ENCODE peak calls at places on chromosomes 16 and 17, in six cellular contexts. One of them, this sample, is unnamed. For H3K4me1, the result is how much of the 10 kb centered on the place peaks cover.

GRCh38 chr16:68823401-68823800 is 19.9 kb upstream of the TANGO6 start:
- DNase-seq in esophagus muscularis mucosa: no peak
- DNase-seq in stomach: no peak
- DNase-seq in prostate gland: no peak
- DNase-seq in IMR-90: peak
- DNase-seq in A549: no peak
- DNase-seq in this sample: no peak

GRCh38 chr16:84121007-84121406 is 4.3 kb upstream of the MBTPS1 start:
- DNase-seq in A549: no peak
- DNase-seq in stomach: no peak
- DNase-seq in esophagus muscularis mucosa: no peak
- DNase-seq in IMR-90: no peak
- DNase-seq in prostate gland: no peak
- DNase-seq in this sample: peak

GRCh38 chr16:58324792-58325191 is 30.0 kb upstream of the PRSS54 start:
- DNase-seq in IMR-90: no peak
- DNase-seq in prostate gland: no peak
- DNase-seq in stomach: no peak
- DNase-seq in esophagus muscularis mucosa: no peak
- DNase-seq in A549: no peak
- DNase-seq in this sample: no peak

GRCh38 chr16:53950677-53951076 is 246.7 kb downstream of the FTO start:
- DNase-seq in stomach: no peak
- DNase-seq in esophagus muscularis mucosa: no peak
- DNase-seq in IMR-90: no peak
- DNase-seq in prostate gland: no peak
- DNase-seq in A549: no peak
- DNase-seq in this sample: no peak

GRCh38 chr17:164536-165235 is 16.8 kb downstream of the DOC2B start:
- DNase-seq in IMR-90: peak
- DNase-seq in stomach: peak
- DNase-seq in A549: peak
- DNase-seq in esophagus muscularis mucosa: no peak
- DNase-seq in prostate gland: no peak
- DNase-seq in this sample: no peak

GRCh38 chr17:2996938-2997670 is 66.3 kb downstream of the OR1D5 start:
- DNase-seq in stomach: no peak
- DNase-seq in prostate gland: no peak
- DNase-seq in esophagus muscularis mucosa: no peak
- DNase-seq in IMR-90: no peak
- DNase-seq in A549: no peak
- DNase-seq in this sample: no peak

GRCh38 chr17:49512296-49513043 is 17.4 kb downstream of the NGFR start:
- DNase-seq in stomach: no peak
- DNase-seq in IMR-90: no peak
- DNase-seq in A549: no peak
- DNase-seq in prostate gland: no peak
- DNase-seq in esophagus muscularis mucosa: no peak
- DNase-seq in this sample: no peak

GRCh38 chr17:21242026-21242700 is 11.0 kb downstream of the NATD1 start:
- DNase-seq in esophagus muscularis mucosa: no peak
- DNase-seq in A549: no peak
- DNase-seq in IMR-90: no peak
- DNase-seq in stomach: no peak
- DNase-seq in prostate gland: no peak
- DNase-seq in this sample: no peak

DNA sequence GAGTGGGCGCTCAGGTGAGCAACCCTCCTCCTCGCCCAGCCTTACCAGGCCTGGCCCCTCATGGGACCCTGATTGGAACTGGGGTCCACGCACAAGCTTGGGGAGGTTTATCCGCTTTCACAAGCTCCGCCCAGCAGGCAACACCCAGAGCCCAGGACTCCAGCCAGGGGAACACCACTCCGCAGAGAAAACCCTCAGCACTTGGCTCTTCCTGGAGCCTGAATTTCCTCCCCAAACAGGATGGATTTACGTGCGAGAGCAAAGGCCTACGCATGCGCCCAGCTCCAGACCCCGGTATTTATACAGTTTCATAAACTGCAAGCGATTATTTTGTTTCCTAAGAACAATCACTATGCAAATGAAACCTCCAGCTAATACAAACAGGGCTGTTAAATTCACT is 22.9 kb downstream of the ZNF423 start:
- DNase-seq in A549: no peak
- DNase-seq in esophagus muscularis mucosa: no peak
- DNase-seq in prostate gland: no peak
- DNase-seq in IMR-90: no peak
- DNase-seq in stomach: no peak
- DNase-seq in this sample: no peak
- H3K27ac ChIP-seq in A549: no peak
- H3K27ac ChIP-seq in esophagus muscularis mucosa: peak
- H3K27ac ChIP-seq in prostate gland: peak
- H3K27ac ChIP-seq in IMR-90: no peak
- H3K27ac ChIP-seq in stomach: peak
- H3K27ac ChIP-seq in this sample: peak

DNA sequence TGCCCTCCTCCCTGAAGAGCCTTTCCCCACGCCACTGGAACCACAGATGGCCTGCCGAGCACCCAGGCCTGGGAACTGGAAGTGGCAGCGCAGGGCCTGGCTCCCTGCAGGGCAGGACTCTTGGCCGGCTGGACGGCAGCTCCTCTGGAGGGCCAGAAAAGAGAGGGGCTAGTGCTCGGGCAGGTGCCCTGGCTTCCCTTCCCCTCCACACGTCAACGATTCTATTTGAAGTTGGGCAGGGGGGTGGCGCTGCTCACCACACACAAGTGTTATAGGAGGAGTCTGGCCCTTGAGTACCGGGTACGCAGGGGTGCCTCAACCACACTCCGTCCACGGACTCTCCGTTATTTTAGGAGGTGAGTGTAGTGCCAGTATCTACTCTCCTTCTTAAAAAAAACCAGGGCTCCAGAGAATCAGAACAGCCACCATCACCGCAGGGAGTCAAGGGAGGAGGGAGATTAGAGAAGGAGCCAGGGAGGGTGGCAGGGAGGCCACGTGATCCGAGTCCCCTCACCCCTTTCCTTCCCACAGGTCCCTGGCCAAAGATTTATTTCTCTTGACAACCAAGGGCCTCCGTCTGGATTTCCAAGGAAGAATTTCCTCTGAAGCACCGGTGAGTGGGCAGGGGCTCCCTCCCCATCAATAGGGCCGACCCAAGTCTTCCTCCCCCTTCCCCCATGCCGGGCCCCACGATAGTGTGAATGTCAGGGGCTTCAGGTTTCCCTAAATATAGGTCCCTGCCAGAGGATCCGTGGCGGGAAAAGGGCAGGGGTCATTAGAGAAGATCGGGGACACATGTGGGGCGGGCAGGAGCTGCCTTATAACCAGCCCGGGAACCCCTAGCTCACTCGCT is 1.4 kb upstream of the ALDOA start:
- DNase-seq in A549: peak
- DNase-seq in prostate gland: peak
- DNase-seq in stomach: peak
- DNase-seq in IMR-90: peak
- DNase-seq in esophagus muscularis mucosa: peak
- DNase-seq in this sample: peak
- TF ChIP-seq POLR2A in A549: no peak
- TF ChIP-seq POLR2A in prostate gland: peak
- TF ChIP-seq POLR2A in stomach: no peak
- TF ChIP-seq POLR2A in IMR-90: no peak
- TF ChIP-seq POLR2A in esophagus muscularis mucosa: peak
- TF ChIP-seq POLR2A in this sample: peak

GRCh38 chr17:72535779-72536178 is 415.0 kb downstream of the SOX9 start:
- DNase-seq in prostate gland: no peak
- DNase-seq in esophagus muscularis mucosa: no peak
- DNase-seq in IMR-90: no peak
- DNase-seq in stomach: no peak
- DNase-seq in A549: no peak
- DNase-seq in this sample: no peak

GRCh38 chr17:72534776-72535175 is 414.0 kb downstream of the SOX9 start:
- DNase-seq in A549: no peak
- DNase-seq in esophagus muscularis mucosa: no peak
- DNase-seq in prostate gland: no peak
- DNase-seq in stomach: no peak
- DNase-seq in IMR-90: no peak
- DNase-seq in this sample: no peak

GRCh38 chr17:72535346-72535745 is 414.5 kb downstream of the SOX9 start:
- DNase-seq in stomach: no peak
- DNase-seq in IMR-90: no peak
- DNase-seq in A549: no peak
- DNase-seq in prostate gland: no peak
- DNase-seq in esophagus muscularis mucosa: no peak
- DNase-seq in this sample: no peak

GRCh38 chr17:72536788-72537187 is 416.0 kb downstream of the SOX9 start:
- DNase-seq in stomach: no peak
- DNase-seq in A549: no peak
- DNase-seq in prostate gland: no peak
- DNase-seq in IMR-90: no peak
- DNase-seq in esophagus muscularis mucosa: no peak
- DNase-seq in this sample: no peak

GRCh38 chr17:72534265-72534664 is 413.4 kb downstream of the SOX9 start:
- DNase-seq in A549: no peak
- DNase-seq in stomach: no peak
- DNase-seq in esophagus muscularis mucosa: no peak
- DNase-seq in IMR-90: no peak
- DNase-seq in prostate gland: no peak
- DNase-seq in this sample: no peak
- H3K4me1 ChIP-seq in A549: under half
- H3K4me1 ChIP-seq in stomach: under half
- H3K4me1 ChIP-seq in esophagus muscularis mucosa: under half
- H3K4me1 ChIP-seq in IMR-90: under half
- H3K4me1 ChIP-seq in prostate gland: under half
- H3K4me1 ChIP-seq in this sample: under half

DNA sequence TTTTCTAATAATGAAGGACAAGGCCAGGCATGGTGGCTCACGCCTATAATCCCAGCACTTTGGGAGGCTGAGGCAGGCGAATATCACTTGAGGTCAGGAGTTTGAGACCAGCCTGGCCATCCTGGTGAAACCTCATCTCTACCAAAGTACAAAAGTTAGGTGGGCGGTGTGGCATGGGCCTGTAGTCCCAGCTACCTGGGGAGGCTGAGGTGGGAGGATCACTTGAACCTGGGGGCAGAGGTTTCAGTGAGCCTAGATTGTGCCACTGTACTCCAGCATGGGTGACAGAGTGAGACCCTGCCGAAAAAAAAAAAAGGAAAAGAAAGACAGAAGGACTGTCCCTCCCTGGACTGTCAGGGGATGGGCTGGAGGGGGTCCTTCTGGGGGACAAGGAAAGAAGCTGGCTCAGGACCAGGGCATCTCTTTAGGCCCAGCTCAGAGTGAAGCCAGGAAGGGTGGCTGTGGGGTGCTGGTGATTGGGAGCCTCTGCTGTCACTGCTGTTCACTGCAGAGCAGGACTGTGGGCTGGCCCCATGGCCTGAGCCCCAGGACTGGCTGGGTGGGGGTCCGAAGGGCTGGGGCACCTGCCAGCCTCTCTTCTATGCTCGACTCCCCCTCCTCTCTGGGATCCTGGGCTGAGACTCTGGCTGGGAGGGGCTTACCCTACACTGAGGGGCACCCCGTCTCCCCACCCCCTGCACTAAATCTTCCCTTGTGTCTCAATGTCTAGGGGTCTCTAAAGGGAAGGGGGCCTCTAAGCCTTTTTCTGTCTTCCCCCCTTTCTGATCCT is 909 bp upstream of the ARHGAP23 start:
- DNase-seq in IMR-90: no peak
- DNase-seq in stomach: no peak
- DNase-seq in prostate gland: no peak
- DNase-seq in esophagus muscularis mucosa: no peak
- DNase-seq in A549: no peak
- DNase-seq in this sample: no peak
- H3K27ac ChIP-seq in IMR-90: peak
- H3K27ac ChIP-seq in stomach: peak
- H3K27ac ChIP-seq in prostate gland: peak
- H3K27ac ChIP-seq in esophagus muscularis mucosa: peak
- H3K27ac ChIP-seq in A549: peak
- H3K27ac ChIP-seq in this sample: peak

DNA sequence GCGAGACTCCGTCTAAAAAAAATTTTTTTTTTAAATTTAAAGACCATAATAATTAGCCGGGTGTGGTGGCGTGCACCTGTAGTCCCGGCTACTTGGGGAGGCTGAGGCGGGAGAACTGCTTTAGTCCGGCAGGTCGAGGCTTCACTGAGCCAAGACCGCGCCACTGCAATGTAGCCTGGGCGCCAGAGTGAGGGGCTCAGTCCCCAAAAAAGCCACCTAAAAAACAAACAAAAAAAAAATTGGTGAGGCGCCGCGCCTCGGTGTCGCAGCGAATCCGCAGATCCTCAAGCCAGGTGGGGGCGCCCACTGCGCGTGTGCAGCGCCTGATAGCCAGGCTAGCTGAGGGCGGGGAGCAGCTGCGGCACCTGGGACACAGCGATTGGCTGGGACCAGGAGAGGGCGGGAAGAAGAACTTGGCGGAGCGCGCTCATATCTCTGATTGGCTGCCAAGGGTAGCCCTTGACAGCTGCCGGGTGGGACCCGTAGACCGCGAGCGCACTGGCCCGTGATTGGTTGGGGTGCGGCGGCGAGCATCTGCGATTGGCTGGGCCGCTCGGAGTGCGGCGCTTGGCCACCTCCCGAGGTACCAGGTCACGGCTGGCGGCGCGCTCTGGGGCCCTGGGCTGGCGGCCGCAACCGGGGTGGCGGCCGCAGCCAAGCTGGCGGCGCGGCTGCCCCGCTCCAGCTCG is 9.0 kb upstream of the CLDN9 start:
- DNase-seq in IMR-90: peak
- DNase-seq in A549: peak
- DNase-seq in esophagus muscularis mucosa: peak
- DNase-seq in stomach: peak
- DNase-seq in prostate gland: peak
- DNase-seq in this sample: peak
- TF ChIP-seq POLR2A in IMR-90: no peak
- TF ChIP-seq POLR2A in A549: peak
- TF ChIP-seq POLR2A in esophagus muscularis mucosa: no peak
- TF ChIP-seq POLR2A in stomach: no peak
- TF ChIP-seq POLR2A in prostate gland: peak
- TF ChIP-seq POLR2A in this sample: no peak

GRCh38 chr17:81337449-81337848 is 42.3 kb upstream of the SLC38A10 start:
- DNase-seq in A549: peak
- DNase-seq in IMR-90: no peak
- DNase-seq in esophagus muscularis mucosa: no peak
- DNase-seq in prostate gland: no peak
- DNase-seq in stomach: peak
- DNase-seq in this sample: no peak

GRCh38 chr17:81340606-81341346 is 45.7 kb upstream of the SLC38A10 start:
- DNase-seq in A549: no peak
- DNase-seq in stomach: no peak
- DNase-seq in IMR-90: no peak
- DNase-seq in prostate gland: no peak
- DNase-seq in esophagus muscularis mucosa: no peak
- DNase-seq in this sample: peak

GRCh38 chr17:81338301-81339179 is 43.4 kb upstream of the SLC38A10 start:
- DNase-seq in prostate gland: no peak
- DNase-seq in IMR-90: no peak
- DNase-seq in stomach: no peak
- DNase-seq in esophagus muscularis mucosa: no peak
- DNase-seq in A549: no peak
- DNase-seq in this sample: peak

GRCh38 chr17:81339502-81340296 is 44.6 kb upstream of the SLC38A10 start:
- DNase-seq in IMR-90: no peak
- DNase-seq in esophagus muscularis mucosa: no peak
- DNase-seq in A549: peak
- DNase-seq in prostate gland: no peak
- DNase-seq in stomach: no peak
- DNase-seq in this sample: peak

GRCh38 chr17:81339180-81339501 is 44.0 kb upstream of the SLC38A10 start:
- DNase-seq in stomach: no peak
- DNase-seq in IMR-90: no peak
- DNase-seq in prostate gland: no peak
- DNase-seq in A549: no peak
- DNase-seq in esophagus muscularis mucosa: no peak
- DNase-seq in this sample: no peak
- H3K4me1 ChIP-seq in stomach: half or more
- H3K4me1 ChIP-seq in IMR-90: under half
- H3K4me1 ChIP-seq in prostate gland: under half
- H3K4me1 ChIP-seq in A549: half or more
- H3K4me1 ChIP-seq in esophagus muscularis mucosa: half or more
- H3K4me1 ChIP-seq in this sample: half or more